ENCODE peak calls at places on chromosomes 4 and X, in eight cellular contexts. H, G, Z, B, D, F, T and U are unnamed samples.

GRCh38 chr4:5881340-5881739 is 11.5 kb downstream of the CRMP1 start:
- DNase-seq in T (no peak), D (no peak), B (peak; percentile 58), F (no peak), H (no peak), G (no peak), Z (no peak), U (no peak)

GRCh38 chrX:140090800-140091275 is 125.5 kb upstream of the CXorf66 start:
- DNase-seq in F (no peak), Z (no peak), D (no peak), G (peak; percentile 27), B (no peak), H (no peak), T (no peak), U (no peak)

GRCh38 chrX:30310429-30311206 is 1.4 kb upstream of the NR0B1 start:
- DNase-seq in F (no peak), G (no peak), Z (no peak), D (no peak), H (no peak), T (no peak), B (no peak), U (no peak)

GRCh38 chr4:185820119-185821028 is 8.4 kb upstream of the SORBS2 start:
- DNase-seq in G (peak; percentile 80), T (no peak), B (peak; percentile 26), F (no peak), D (no peak), H (no peak), Z (no peak), U (no peak)

GRCh38 chrX:5842601-5843000 is 386.1 kb downstream of the NLGN4X start:
- DNase-seq in Z (no peak), T (no peak), F (no peak), B (no peak), H (no peak), G (no peak), D (no peak), U (no peak)

GRCh38 chr4:148795156-148795864 is 353.1 kb upstream of the NR3C2 start:
- DNase-seq in Z (no peak), F (no peak), B (peak; percentile 26), G (no peak), T (no peak), H (no peak), D (no peak), U (no peak)

GRCh38 chr4:28677808-28678207 is 1817.2 kb downstream of the STIM2 start:
- DNase-seq in G (no peak), T (no peak), H (no peak), B (no peak), F (no peak), Z (no peak), D (no peak), U (no peak)

GRCh38 chr4:26700110-26700509 is 116.2 kb downstream of the TBC1D19 start:
- DNase-seq in D (no peak), F (no peak), B (no peak), T (no peak), H (no peak), G (no peak), Z (no peak), U (no peak)

GRCh38 chr4:82744284-82744963 is 54.2 kb downstream of the SCD5 start:
- DNase-seq in H (no peak), Z (no peak), T (no peak), D (no peak), G (no peak), F (no peak), B (no peak), U (no peak)

GRCh38 chrX:4243759-4244158 is 530.3 kb upstream of the PRKX start:
- DNase-seq in T (no peak), H (no peak), G (no peak), B (no peak), D (no peak), F (no peak), Z (no peak), U (no peak)

GRCh38 chr4:20618729-20619128 is 81.5 kb upstream of the PACRGL start:
- DNase-seq in B (peak; percentile 40), H (no peak), T (no peak), F (no peak), G (no peak), D (no peak), Z (no peak), U (no peak)

GRCh38 chr4:106444557-106444956 is 76.0 kb upstream of the GIMD1 start:
- DNase-seq in B (no peak), D (no peak), F (no peak), H (no peak), G (no peak), Z (no peak), T (no peak), U (no peak)

GRCh38 chr4:176377705-176378302 is 58.0 kb downstream of the SPCS3 start:
- DNase-seq in G (no peak), T (peak; percentile 51), D (no peak), F (no peak), Z (no peak), H (no peak), B (no peak), U (no peak)

GRCh38 chr4:83378426-83378825 is 43.8 kb upstream of the HPSE start:
- DNase-seq in T (no peak), F (no peak), H (no peak), Z (no peak), G (no peak), D (no peak), B (peak; percentile 45), U (no peak)

GRCh38 chrX:129577473-129577872 is 37.4 kb downstream of the OCRL start:
- DNase-seq in Z (peak; percentile 42), D (no peak), T (peak; percentile 77), G (no peak), B (no peak), H (no peak), F (no peak), U (no peak)

GRCh38 chr4:151147000-151147399 is 47.6 kb downstream of the RPS3A start:
- DNase-seq in Z (no peak), H (no peak), G (no peak), D (no peak), B (no peak), F (no peak), T (peak; percentile 72), U (no peak)

GRCh38 chrX:69222103-69223090 is 57.1 kb upstream of the PJA1 start:
- DNase-seq in T (peak; percentile 70), F (peak; percentile 75), D (peak; percentile 65), H (peak; percentile 63), Z (peak; percentile 15), B (peak; percentile 92), G (no peak), U (peak; percentile 5)

GRCh38 chrX:129637217-129638109 is 17.3 kb downstream of the APLN start:
- DNase-seq in Z (no peak), F (peak; percentile 78), B (peak; percentile 68), G (no peak), D (peak; percentile 42), H (peak; percentile 73), T (peak; percentile 69), U (peak; percentile 30)

GRCh38 chr4:12124138-12124537 is 695.4 kb upstream of the HS3ST1 start:
- DNase-seq in B (no peak), Z (no peak), T (no peak), F (no peak), D (no peak), H (no peak), G (no peak), U (no peak)

GRCh38 chr4:12120968-12121367 is 692.3 kb upstream of the HS3ST1 start:
- DNase-seq in T (no peak), B (no peak), F (no peak), G (no peak), D (no peak), H (no peak), Z (no peak), U (no peak)

GRCh38 chr4:12122316-12122715 is 693.6 kb upstream of the HS3ST1 start:
- DNase-seq in B (no peak), T (no peak), G (no peak), F (no peak), D (no peak), Z (no peak), H (no peak), U (no peak)

GRCh38 chr4:12123709-12124108 is 695.0 kb upstream of the HS3ST1 start:
- DNase-seq in T (no peak), G (no peak), B (no peak), D (no peak), Z (no peak), H (no peak), F (no peak), U (no peak)

GRCh38 chr4:12126476-12126875 is 697.8 kb upstream of the HS3ST1 start:
- DNase-seq in F (no peak), D (no peak), Z (no peak), T (no peak), B (no peak), G (no peak), H (no peak), U (no peak)
- H3K9me3 ChIP-seq in F (no peaks in the 10 kb centered on the region), D (no peaks in the 10 kb centered on the region), Z (peaks cover 18% of the 10 kb centered on the region), T (no peaks in the 10 kb centered on the region), B (no peaks in the 10 kb centered on the region), G (no peaks in the 10 kb centered on the region), H (no peaks in the 10 kb centered on the region), U (no peaks in the 10 kb centered on the region)

GRCh38 chrX:74940414-74940813 is 15.2 kb upstream of the NEXMIF start:
- DNase-seq in F (no peak), H (no peak), B (no peak), G (no peak), Z (no peak), T (no peak), D (no peak), U (no peak)
- H3K9me3 ChIP-seq in F (no peaks in the 10 kb centered on the region), H (no peaks in the 10 kb centered on the region), B (peaks cover 25% of the 10 kb centered on the region), G (no peaks in the 10 kb centered on the region), Z (no peaks in the 10 kb centered on the region), T (no peaks in the 10 kb centered on the region), D (no peaks in the 10 kb centered on the region), U (peaks cover 8% of the 10 kb centered on the region)

GRCh38 chr4:176995-177394 is 52.7 kb downstream of the ZNF718 start:
- DNase-seq in B (no peak), H (no peak), F (no peak), G (no peak), D (no peak), T (no peak), Z (no peak), U (no peak)

GRCh38 chr4:175986-176385 is 51.7 kb downstream of the ZNF718 start:
- DNase-seq in B (no peak), G (no peak), F (no peak), T (no peak), Z (no peak), D (no peak), H (no peak), U (no peak)

DNA sequence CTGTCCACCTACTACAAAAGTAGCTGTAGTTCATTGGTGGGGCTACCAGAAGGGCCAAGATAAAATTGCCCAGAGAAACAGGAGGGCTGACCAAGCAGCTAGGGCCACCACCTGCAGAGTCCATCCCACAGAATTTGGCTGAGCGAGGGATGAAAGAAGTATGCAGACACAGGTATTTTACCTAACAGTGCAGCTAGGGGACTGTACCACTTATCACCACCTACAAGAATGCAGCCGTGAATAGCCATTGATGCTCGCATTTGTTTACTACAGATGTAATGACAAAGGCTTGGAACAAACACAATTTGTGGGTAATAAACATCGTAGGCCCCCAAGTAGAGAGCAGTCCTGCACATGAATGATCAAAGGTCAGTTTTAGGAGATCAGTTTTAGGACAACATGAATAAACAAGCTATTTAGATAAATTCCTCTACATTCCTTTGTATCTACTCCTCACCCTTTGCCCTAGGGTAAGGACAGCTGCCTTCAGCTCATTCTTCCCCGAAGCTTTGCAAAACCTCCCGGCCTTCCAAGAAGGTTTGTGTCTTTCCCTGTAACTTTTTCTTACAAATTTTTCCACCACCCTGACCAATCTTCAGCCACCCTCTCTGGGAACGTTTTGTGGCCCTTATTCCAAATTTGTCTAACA is 49.5 kb downstream of the ZNF718 start:
- DNase-seq in Z (no peak), B (no peak), D (no peak), T (no peak), H (no peak), G (no peak), F (no peak), U (no peak)
- H3K9me3 ChIP-seq in Z (peaks cover 40% of the 10 kb centered on the region), B (peaks cover 50% of the 10 kb centered on the region), D (no peaks in the 10 kb centered on the region), T (no peaks in the 10 kb centered on the region), H (peaks cover 53% of the 10 kb centered on the region), G (no peaks in the 10 kb centered on the region), F (peaks cover 23% of the 10 kb centered on the region), U (peaks cover 9% of the 10 kb centered on the region)

GRCh38 chrX:55981603-55982002 is 250.6 kb upstream of the KLF8 start:
- DNase-seq in G (no peak), D (no peak), Z (no peak), H (no peak), T (no peak), B (no peak), F (no peak), U (no peak)
- H3K9me3 ChIP-seq in G (no peaks in the 10 kb centered on the region), D (no peaks in the 10 kb centered on the region), Z (no peaks in the 10 kb centered on the region), H (no peaks in the 10 kb centered on the region), T (no peaks in the 10 kb centered on the region), B (peaks cover 9% of the 10 kb centered on the region), F (no peaks in the 10 kb centered on the region), U (no peaks in the 10 kb centered on the region)